ENCODE peak calls at places on chromosomes 6 and 20, in ten cellular contexts. E is NCI-H510A treated with DMSO at 0.1 percent for 48 hours; M is GM04504; U is activated CD4-positive, alpha-beta T cell treated with anti-CD3 and anti-CD28 coated beads, Interleukin-2, amount 50 U/mL, for 48 hours; C is germinal center; X is stimulated activated CD4-positive, alpha-beta T cell treated with anti-CD3 and anti-CD28 coated beads, Interleukin-1b, Interleukin-23, amount 100 ng/mL, for 1 hour; I is Right ventricle myocardium inferior; F is fibroblast of lung; K is ovary; Z is activated T-cell treated with anti-CD3 and anti-CD28 coated beads for 1 hour. N is an unnamed sample.

GRCh38 chr6:56843476-56844349 is 111.2 kb upstream of the BEND6 start:
- DNase-seq in M (no peak), U (peak; percentile 61), Z (peak; percentile 17), E (peak; percentile 95), I (peak; percentile 88), C (peak; percentile 73), K (peak; percentile 74), F (peak; percentile 77), X (peak; percentile 16), N (peak; percentile 68)

GRCh38 chr6:11431455-11431937 is 106.1 kb upstream of the TMEM170B start:
- DNase-seq in Z (no peak), X (no peak), M (no peak), U (no peak), C (no peak), I (no peak), F (no peak), E (no peak), K (no peak), N (no peak)

GRCh38 chr6:39416026-39416425 is 93.5 kb upstream of the KCNK16 start:
- DNase-seq in E (no peak), X (no peak), U (no peak), Z (no peak), F (no peak), M (no peak), K (no peak), I (no peak), C (no peak), N (no peak)

GRCh38 chr20:7971536-7972285 is 31.5 kb upstream of the HAO1 start:
- DNase-seq in U (no peak), C (no peak), X (no peak), M (peak; percentile 20), E (no peak), K (no peak), Z (no peak), I (no peak), F (peak; percentile 45), N (no peak)

GRCh38 chr6:77466055-77467028 is 3.1 kb upstream of the HTR1B start:
- DNase-seq in U (peak; percentile 54), F (peak; percentile 68), X (no peak), K (peak; percentile 39), I (no peak), E (no peak), M (no peak), C (peak; percentile 12), Z (no peak), N (peak; percentile 78)

GRCh38 chr20:33490023-33490933 is at the start of gene CBFA2T2:
- DNase-seq in K (peak; percentile 82), Z (no peak), U (peak; percentile 61), M (peak; percentile 31), I (peak; percentile 87), E (no peak), X (no peak), C (no peak), F (peak; percentile 70), N (no peak)

GRCh38 chr6:20539387-20539786 is 5.1 kb downstream of the CDKAL1 start:
- DNase-seq in U (no peak), F (no peak), X (no peak), I (no peak), E (no peak), M (no peak), Z (no peak), C (no peak), K (no peak), N (no peak)

GRCh38 chr6:83867527-83868161 is 8.2 kb downstream of the CYB5R4 start:
- DNase-seq in I (peak; percentile 81), X (no peak), F (peak; percentile 96), U (peak; percentile 8), C (no peak), M (peak; percentile 95), K (no peak), Z (no peak), E (no peak), N (no peak)

GRCh38 chr6:167103041-167103816 is 19.7 kb upstream of the CCR6 start:
- DNase-seq in F (no peak), U (no peak), C (peak; percentile 72), E (no peak), X (no peak), I (no peak), Z (no peak), M (no peak), K (no peak), N (no peak)

GRCh38 chr6:41406821-41407787 is 71.7 kb downstream of the NCR2 start:
- DNase-seq in C (no peak), M (no peak), X (no peak), Z (no peak), I (no peak), U (no peak), K (no peak), F (peak; percentile 14), E (no peak), N (no peak)

GRCh38 chr6:141451508-141452353 is 681.0 kb upstream of the GJE1 start:
- DNase-seq in M (peak; percentile 35), C (no peak), E (peak; percentile 5), I (no peak), Z (no peak), U (no peak), K (no peak), X (no peak), F (peak; percentile 87), N (no peak)

GRCh38 chr20:43530321-43531090 is 23.0 kb downstream of the L3MBTL1 start:
- DNase-seq in F (no peak), E (no peak), M (no peak), Z (no peak), I (no peak), X (no peak), U (no peak), C (no peak), K (no peak), N (no peak)

GRCh38 chr6:167323111-167323510 is 1.8 kb upstream of the TTLL2 start:
- DNase-seq in F (no peak), C (no peak), X (no peak), E (no peak), U (no peak), K (no peak), Z (no peak), I (no peak), M (no peak), N (no peak)

GRCh38 chr20:21514553-21515251 is 838 bp upstream of the NKX2-2 start:
- DNase-seq in C (no peak), K (no peak), I (no peak), X (no peak), U (no peak), M (no peak), E (no peak), F (no peak), Z (no peak), N (no peak)

GRCh38 chr6:16487953-16488674 is 249.7 kb downstream of the GMPR start:
- DNase-seq in F (no peak), U (no peak), X (no peak), C (no peak), E (no peak), M (no peak), K (no peak), Z (no peak), I (no peak), N (no peak)

GRCh38 chr6:14723535-14724086 is 522.3 kb upstream of the JARID2 start:
- DNase-seq in X (no peak), C (no peak), E (no peak), U (no peak), Z (no peak), K (no peak), M (no peak), I (no peak), F (no peak), N (no peak)

GRCh38 chr6:41306187-41306854 is 19.8 kb upstream of the TREM1 start:
- DNase-seq in M (no peak), F (peak; percentile 31), C (peak; percentile 62), E (peak; percentile 95), U (peak; percentile 47), K (no peak), X (no peak), Z (peak; percentile 18), I (no peak), N (no peak)

GRCh38 chr6:37306026-37306425 is 47.8 kb upstream of the RNF8 start:
- DNase-seq in F (no peak), C (no peak), M (no peak), U (no peak), E (peak; percentile 78), K (no peak), X (no peak), Z (no peak), I (no peak), N (no peak)

GRCh38 chr6:87832025-87832825 is 130.2 kb upstream of the AKIRIN2 start:
- DNase-seq in F (peak; percentile 32), I (no peak), U (no peak), C (peak; percentile 15), E (peak; percentile 49), K (no peak), Z (no peak), M (no peak), X (no peak), N (no peak)

GRCh38 chr20:32930701-32931100 is 72.0 kb downstream of the EFCAB8 start:
- DNase-seq in K (no peak), U (no peak), F (no peak), C (no peak), Z (no peak), M (no peak), I (no peak), E (no peak), X (no peak), N (no peak)

GRCh38 chr6:151445482-151445881 is 6.4 kb downstream of the RMND1 start:
- DNase-seq in F (peak; percentile 97), C (no peak), M (no peak), Z (no peak), E (no peak), U (no peak), K (no peak), X (no peak), I (no peak), N (no peak)

GRCh38 chr6:145587342-145587741 is 148.0 kb downstream of the EPM2A start:
- DNase-seq in K (no peak), Z (no peak), I (no peak), M (no peak), X (no peak), F (no peak), U (no peak), C (no peak), E (no peak), N (no peak)

GRCh38 chr20:49460916-49461315 is 21.6 kb downstream of the KCNB1 start:
- DNase-seq in I (no peak), C (no peak), X (no peak), F (peak; percentile 51), Z (no peak), K (no peak), M (no peak), U (no peak), E (no peak), N (no peak)

GRCh38 chr20:44423480-44423879 is 52.2 kb upstream of the TTPAL start:
- DNase-seq in Z (no peak), X (no peak), C (no peak), I (no peak), F (no peak), E (peak; percentile 1), M (no peak), U (no peak), K (no peak), N (no peak)

GRCh38 chr20:38872036-38872435 is 54.2 kb upstream of the FAM83D start:
- DNase-seq in Z (no peak), K (no peak), X (no peak), F (no peak), U (peak; percentile 17), I (no peak), E (no peak), M (no peak), C (no peak), N (no peak)

GRCh38 chr6:41442800-41443501 is 103.2 kb upstream of the FOXP4 start:
- DNase-seq in Z (no peak), X (no peak), E (peak; percentile 77), I (no peak), C (peak; percentile 25), U (peak; percentile 36), M (no peak), F (peak; percentile 73), K (peak; percentile 82), N (peak; percentile 80)

GRCh38 chr6:15287670-15288069 is 41.8 kb downstream of the JARID2 start:
- DNase-seq in M (no peak), U (no peak), I (no peak), Z (no peak), F (no peak), E (no peak), K (no peak), C (peak; percentile 65), X (no peak), N (no peak)

GRCh38 chr6:106903299-106903698 is 71.2 kb downstream of the CD24 start:
- DNase-seq in C (no peak), K (no peak), X (no peak), I (no peak), U (no peak), Z (no peak), M (no peak), E (no peak), F (no peak), N (no peak)